ENCODE peak calls at places on chromosomes 7 and 10, in four cellular contexts. P is stimulated activated CD4-positive, alpha-beta T cell treated with anti-CD3 and anti-CD28 coated beads, Interleukin-4, amount 100 ng/mL, for 4 hours; M is fibroblast of the aortic adventitia; F is ureter. I is an unnamed sample.
A peak's percentile ranks its signal among the peaks of the same experiment; 100 is the strongest.

GRCh38 chr7:24582171-24582570 is 8.9 kb downstream of the PALS2 start:
- DNase-seq in P (no peak), M (no peak), F (no peak), I (no peak)

GRCh38 chr10:88194041-88194887 is 330.8 kb downstream of the PTEN start:
- DNase-seq in P (no peak), M (peak; percentile 9), F (no peak), I (no peak)

GRCh38 chr7:101598422-101598957 is 30.6 kb downstream of the MYL10 start:
- DNase-seq in P (no peak), M (no peak), F (no peak), I (no peak)

GRCh38 chr10:14686356-14686755 is 88.3 kb downstream of the FAM107B start:
- DNase-seq in P (no peak), M (no peak), F (no peak), I (no peak)

GRCh38 chr7:2522780-2523433 is 3.3 kb downstream of the LFNG start:
- DNase-seq in P (no peak), M (no peak), F (no peak), I (peak; percentile 38)

GRCh38 chr10:4067552-4068254 is 282.7 kb upstream of the KLF6 start:
- DNase-seq in P (no peak), M (peak; percentile 45), F (no peak), I (no peak)

GRCh38 chr10:124566222-124566888 is 104.7 kb downstream of the LHPP start:
- DNase-seq in P (no peak), M (no peak), F (no peak), I (no peak)

GRCh38 chr10:65375528-65375927 is 1550.3 kb upstream of the LRRTM3 start:
- DNase-seq in P (no peak), M (no peak), F (no peak), I (no peak)

GRCh38 chr7:134420509-134421125 is 38.3 kb downstream of the AKR1B1 start:
- DNase-seq in P (no peak), M (peak; percentile 86), F (peak; percentile 53), I (peak; percentile 28)

GRCh38 chr10:5462841-5463293 is 36.5 kb downstream of the CALML5 start:
- DNase-seq in P (no peak), M (no peak), F (no peak), I (no peak)

GRCh38 chr7:151677581-151678226 is 158.0 kb upstream of the RHEB start:
- DNase-seq in P (no peak), M (no peak), F (no peak), I (no peak)

GRCh38 chr7:131488361-131488760 is 68.1 kb downstream of the PODXL start:
- DNase-seq in P (no peak), M (peak; percentile 34), F (no peak), I (no peak)

GRCh38 chr7:150957119-150958020 is 20.8 kb downstream of the KCNH2 start:
- DNase-seq in P (no peak), M (no peak), F (no peak), I (no peak)

GRCh38 chr10:43110318-43111071 is 27.8 kb upstream of the CSGALNACT2 start:
- DNase-seq in P (no peak), M (peak; percentile 65), F (no peak), I (no peak)

I was measured in astrocyte of the cerebellum.